ENCODE peak calls at places on chromosomes 13 and 19, in ten cellular contexts. E is aorta; U is stimulated activated CD4-positive, alpha-beta T cell treated with anti-CD3 and anti-CD28 coated beads, TNF-alpha, amount 100 ng/mL, for 1 hour; I is left ventricle myocardium inferior; J is GM03348; Q is HFF-Myc; N is progenitor cell of endocrine pancreas; S is activated CD4-positive, CD25-positive, alpha-beta regulatory T cell treated with anti-CD3 and anti-CD28 coated beads, Interleukin-2, amount 50 U/mL, for 72 hours; R is esophagus squamous epithelium; Y is C1 segment of cervical spinal cord. H is an unnamed sample.

GRCh38 chr13:26949701-26950345 is 189.2 kb upstream of the GPR12 start:
- DNase-seq in E (no peak), J (no peak), S (no peak), I (no peak), Q (no peak), R (no peak), U (no peak), N (no peak), Y (no peak), H (no peak)

GRCh38 chr13:47897411-47898050 is 103.5 kb downstream of the SUCLA2 start:
- DNase-seq in U (no peak), N (no peak), J (peak; percentile 47), Y (no peak), I (no peak), E (no peak), R (no peak), Q (no peak), S (no peak), H (no peak)

GRCh38 chr19:38013913-38014575 is 107.0 kb downstream of the SIPA1L3 start:
- DNase-seq in N (no peak), I (no peak), Q (no peak), J (no peak), Y (no peak), S (no peak), U (no peak), R (no peak), E (no peak), H (no peak)

GRCh38 chr19:19321143-19321577 is 531 bp downstream of the MAU2 start:
- DNase-seq in Q (no peak), S (no peak), Y (no peak), U (no peak), E (no peak), I (no peak), J (peak; percentile 45), N (peak; percentile 26), R (no peak), H (peak; percentile 23)

GRCh38 chr19:41261474-41262190 is 2.5 kb upstream of the HNRNPUL1 start:
- DNase-seq in Y (no peak), I (no peak), N (no peak), J (no peak), U (no peak), S (no peak), E (no peak), Q (peak; percentile 14), R (no peak), H (no peak)

GRCh38 chr13:33353210-33353609 is 67.7 kb upstream of the STARD13 start:
- DNase-seq in U (no peak), S (no peak), I (peak; percentile 47), E (peak; percentile 90), J (no peak), Q (no peak), R (no peak), Y (peak; percentile 8), N (no peak), H (no peak)

GRCh38 chr19:36031308-36031707 is 1.4 kb downstream of the CLIP3 start:
- DNase-seq in J (no peak), E (no peak), N (no peak), R (no peak), Q (no peak), I (no peak), S (no peak), U (no peak), Y (no peak), H (no peak)

GRCh38 chr19:3323026-3323425 is 43.4 kb upstream of the NFIC start:
- DNase-seq in S (no peak), E (peak; percentile 9), Y (no peak), U (no peak), I (no peak), R (no peak), N (no peak), Q (no peak), J (no peak), H (no peak)

GRCh38 chr19:35261356-35262100 is 7.2 kb upstream of the USF2 start:
- DNase-seq in R (no peak), U (no peak), Q (no peak), Y (no peak), N (no peak), S (peak; percentile 29), I (no peak), J (peak; percentile 5), E (peak; percentile 29), H (no peak)

GRCh38 chr13:76024151-76024550 is 388.0 kb downstream of the LMO7 start:
- DNase-seq in E (no peak), I (no peak), Q (no peak), U (no peak), S (no peak), N (no peak), R (no peak), Y (no peak), J (no peak), H (no peak)

GRCh38 chr13:67235265-67235664 is 5.1 kb upstream of the PCDH9 start:
- DNase-seq in Q (no peak), J (no peak), E (no peak), N (no peak), R (no peak), I (no peak), U (no peak), Y (no peak), S (no peak), H (no peak)

GRCh38 chr13:19862511-19863313 is 737 bp downstream of the ZMYM5 start:
- DNase-seq in Y (peak; percentile 40), N (no peak), E (no peak), U (peak; percentile 6), S (peak; percentile 57), R (no peak), J (peak; percentile 47), Q (no peak), I (peak; percentile 28), H (peak; percentile 24)

GRCh38 chr19:50232600-50232999 is 29.2 kb downstream of the MYH14 start:
- DNase-seq in J (no peak), N (no peak), R (no peak), S (no peak), Y (no peak), Q (no peak), E (no peak), I (no peak), U (no peak), H (no peak)

GRCh38 chr19:53991224-53992113 is at the start of gene CACNG6:
- DNase-seq in S (no peak), U (no peak), Q (no peak), E (no peak), N (peak; percentile 62), R (no peak), J (peak; percentile 48), Y (no peak), I (no peak), H (peak; percentile 43)

GRCh38 chr19:47890865-47891621 is 4.9 kb upstream of the SULT2A1 start:
- DNase-seq in R (no peak), U (no peak), I (no peak), Y (no peak), S (no peak), E (no peak), N (no peak), Q (no peak), J (no peak), H (no peak)

GRCh38 chr13:32746474-32746873 is 160.2 kb downstream of the PDS5B start:
- DNase-seq in I (no peak), E (no peak), Q (no peak), U (no peak), S (no peak), R (no peak), Y (no peak), J (no peak), N (no peak), H (no peak)

GRCh38 chr19:32101206-32101605 is 244.2 kb upstream of the ZNF507 start:
- DNase-seq in J (no peak), Q (no peak), Y (no peak), R (no peak), I (no peak), E (no peak), S (no peak), U (no peak), N (no peak), H (no peak)

GRCh38 chr19:11737964-11738745 is 591 bp downstream of the ZNF823 start:
- DNase-seq in U (no peak), N (peak; percentile 56), Y (peak; percentile 55), I (peak; percentile 31), S (peak; percentile 47), Q (no peak), E (peak; percentile 64), J (peak; percentile 49), R (no peak), H (no peak)

GRCh38 chr19:15812059-15812722 is 3.3 kb downstream of the OR10H1 start:
- DNase-seq in Q (no peak), E (no peak), R (no peak), N (no peak), Y (no peak), S (no peak), J (no peak), I (no peak), U (no peak), H (no peak)

GRCh38 chr19:48121909-48122371 is 11.3 kb upstream of the PLA2G4C start:
- DNase-seq in Y (no peak), N (no peak), S (no peak), Q (peak; percentile 41), J (no peak), R (no peak), I (no peak), E (no peak), U (no peak), H (no peak)

GRCh38 chr13:26601669-26602068 is 44.2 kb downstream of the WASF3 start:
- DNase-seq in E (no peak), I (no peak), Q (peak; percentile 52), J (peak; percentile 56), Y (no peak), S (no peak), R (no peak), U (no peak), N (no peak), H (no peak)

GRCh38 chr13:94390881-94391280 is 88.6 kb downstream of the DCT start:
- DNase-seq in R (no peak), E (no peak), J (peak; percentile 44), U (no peak), S (no peak), N (no peak), I (no peak), Q (no peak), Y (no peak), H (no peak)

GRCh38 chr13:109162248-109163051 is 533.0 kb downstream of the MYO16 start:
- DNase-seq in E (no peak), Y (no peak), J (no peak), I (no peak), Q (no peak), N (no peak), R (no peak), U (no peak), S (no peak), H (no peak)

GRCh38 chr19:642755-643727 is 3.4 kb downstream of the FGF22 start:
- DNase-seq in E (no peak), Y (no peak), Q (no peak), R (no peak), S (no peak), I (no peak), U (no peak), N (no peak), J (no peak), H (no peak)

GRCh38 chr19:483332-484072 is 12.8 kb upstream of the MADCAM1 start:
- DNase-seq in J (no peak), S (no peak), Y (no peak), I (no peak), R (no peak), Q (no peak), E (no peak), U (no peak), N (no peak), H (no peak)

GRCh38 chr19:55406869-55407624 is 541 bp downstream of the UBE2S start:
- DNase-seq in Y (no peak), R (no peak), N (no peak), J (peak; percentile 77), I (peak; percentile 34), U (no peak), Q (no peak), S (no peak), E (peak; percentile 60), H (no peak)

GRCh38 chr19:6678690-6679109 is 8.7 kb upstream of the TNFSF14 start:
- DNase-seq in J (no peak), S (peak; percentile 62), Y (no peak), I (no peak), R (no peak), N (no peak), E (no peak), U (no peak), Q (no peak), H (no peak)

GRCh38 chr19:2309734-2310362 is 1.9 kb upstream of the LINGO3 start:
- DNase-seq in S (no peak), R (no peak), I (no peak), E (no peak), J (peak; percentile 36), U (no peak), Y (no peak), Q (no peak), N (no peak), H (no peak)